ENCODE peak calls at places on chromosomes 11 and 22, in six cellular contexts. D, I, X, W, G and C are unnamed samples.

GRCh38 chr11:48110509-48110766 is 106.2 kb upstream of the OR4B1 start:
- DNase-seq in D (no peak), I (no peak), X (no peak), W (no peak), G (no peak), C (no peak)

GRCh38 chr11:114972105-114972504 is 293.8 kb downstream of the NXPE2 start:
- DNase-seq in D (no peak), I (no peak), X (no peak), W (no peak), G (no peak), C (no peak)

GRCh38 chr11:119196833-119197483 is 9.2 kb upstream of the CBL start:
- DNase-seq in D (peak), I (peak), X (no peak), W (peak), G (peak), C (peak)

GRCh38 chr22:39183991-39184585 is 31.6 kb upstream of the CBX7 start:
- DNase-seq in D (peak), I (no peak), X (no peak), W (peak), G (peak), C (no peak)

GRCh38 chr11:34492806-34493414 is 20.7 kb downstream of the ELF5 start:
- DNase-seq in D (no peak), I (no peak), X (no peak), W (peak), G (peak), C (no peak)

GRCh38 chr11:82999232-82999631 is 72.5 kb downstream of the RAB30 start:
- DNase-seq in D (no peak), I (no peak), X (no peak), W (no peak), G (no peak), C (no peak)

GRCh38 chr22:44590291-44590690 is 92.3 kb upstream of the RTL6 start:
- DNase-seq in D (no peak), I (no peak), X (no peak), W (no peak), G (no peak), C (no peak)

GRCh38 chr22:22378446-22379415 is 129.8 kb downstream of the ZNF280B start:
- DNase-seq in D (no peak), I (no peak), X (no peak), W (no peak), G (no peak), C (no peak)

GRCh38 chr11:11978792-11979486 is 29.5 kb downstream of the DKK3 start:
- DNase-seq in D (peak), I (no peak), X (no peak), W (peak), G (peak), C (no peak)

GRCh38 chr11:79054636-79055035 is 386.2 kb downstream of the TENM4 start:
- DNase-seq in D (no peak), I (peak), X (no peak), W (peak), G (peak), C (no peak)

GRCh38 chr11:106173291-106173690 is 95.8 kb downstream of the AASDHPPT start:
- DNase-seq in D (no peak), I (no peak), X (no peak), W (no peak), G (no peak), C (no peak)

GRCh38 chr22:25359601-25360261 is 140.3 kb downstream of the CRYBB2 start:
- DNase-seq in D (peak), I (no peak), X (no peak), W (no peak), G (no peak), C (no peak)

GRCh38 chr22:25360411-25360810 is 141.0 kb downstream of the CRYBB2 start:
- DNase-seq in D (peak), I (no peak), X (no peak), W (no peak), G (no peak), C (no peak)

GRCh38 chr22:25358421-25359170 is 139.2 kb downstream of the CRYBB2 start:
- DNase-seq in D (peak), I (no peak), X (no peak), W (no peak), G (no peak), C (no peak)

GRCh38 chr22:25357056-25357455 is 137.6 kb downstream of the CRYBB2 start:
- DNase-seq in D (peak), I (no peak), X (no peak), W (no peak), G (no peak), C (no peak)

GRCh38 chr22:25357606-25358420 is 138.4 kb downstream of the CRYBB2 start:
- DNase-seq in D (peak), I (no peak), X (no peak), W (no peak), G (no peak), C (no peak)
- TF ChIP-seq CTCF in D (no peak), I (no peak), X (no peak), W (no peak), G (no peak), C (no peak)

GRCh38 chr11:75637998-75638397 is 30.8 kb downstream of the MAP6 start:
- DNase-seq in D (no peak), I (no peak), X (no peak), W (no peak), G (no peak), C (no peak)
- H3K4me3 ChIP-seq in D (no peak), I (no peak), X (no peak), W (no peak), G (no peak), C (no peak)

DNA sequence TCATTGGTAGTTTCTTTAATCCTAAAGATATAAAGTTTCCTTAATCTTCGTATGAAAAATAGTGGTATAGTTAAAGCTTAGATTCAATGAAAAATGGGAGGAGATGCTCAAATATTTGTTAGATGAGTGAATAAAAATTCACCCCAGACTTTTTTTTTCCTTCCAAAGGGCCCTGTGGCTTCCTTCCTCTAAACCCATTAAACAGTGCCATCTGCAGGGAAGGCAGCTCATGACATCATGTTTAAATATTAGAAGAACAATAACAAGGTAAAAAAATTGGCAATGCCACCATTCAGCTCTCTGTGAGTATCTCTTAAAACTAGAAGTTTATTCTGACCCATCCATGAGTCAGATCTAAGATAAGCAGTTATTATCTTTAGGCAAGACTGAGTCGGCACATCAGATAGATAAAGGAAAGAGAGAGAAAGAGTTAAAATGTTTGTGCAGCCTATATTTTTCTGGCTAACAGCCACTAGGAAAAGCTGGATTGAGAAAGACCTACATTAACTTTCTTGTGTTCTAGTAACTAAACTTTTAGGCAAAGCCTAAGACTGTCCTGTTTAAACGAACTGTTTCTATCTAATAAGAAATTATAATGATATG is 19.1 kb upstream of the OOSP1 start:
- DNase-seq in D (no peak), I (no peak), X (no peak), W (peak), G (peak), C (no peak)
- TF ChIP-seq CTCF in D (peak), I (no peak), X (no peak), W (peak), G (peak), C (peak)

GRCh38 chr11:19377855-19378254 is 137.1 kb upstream of the E2F8 start:
- DNase-seq in D (no peak), I (no peak), X (no peak), W (no peak), G (no peak), C (no peak)

GRCh38 chr11:19382131-19382611 is 141.4 kb upstream of the E2F8 start:
- DNase-seq in D (no peak), I (no peak), X (no peak), W (no peak), G (peak), C (no peak)

GRCh38 chr11:19379465-19379864 is 138.7 kb upstream of the E2F8 start:
- DNase-seq in D (no peak), I (no peak), X (no peak), W (peak), G (peak), C (no peak)

GRCh38 chr11:19378814-19379213 is 138.1 kb upstream of the E2F8 start:
- DNase-seq in D (no peak), I (no peak), X (no peak), W (peak), G (peak), C (no peak)

GRCh38 chr11:19380375-19380774 is 139.6 kb upstream of the E2F8 start:
- DNase-seq in D (no peak), I (no peak), X (no peak), W (peak), G (peak), C (no peak)
- H3K4me3 ChIP-seq in D (no peak), I (no peak), X (no peak), W (no peak), G (no peak), C (no peak)

DNA sequence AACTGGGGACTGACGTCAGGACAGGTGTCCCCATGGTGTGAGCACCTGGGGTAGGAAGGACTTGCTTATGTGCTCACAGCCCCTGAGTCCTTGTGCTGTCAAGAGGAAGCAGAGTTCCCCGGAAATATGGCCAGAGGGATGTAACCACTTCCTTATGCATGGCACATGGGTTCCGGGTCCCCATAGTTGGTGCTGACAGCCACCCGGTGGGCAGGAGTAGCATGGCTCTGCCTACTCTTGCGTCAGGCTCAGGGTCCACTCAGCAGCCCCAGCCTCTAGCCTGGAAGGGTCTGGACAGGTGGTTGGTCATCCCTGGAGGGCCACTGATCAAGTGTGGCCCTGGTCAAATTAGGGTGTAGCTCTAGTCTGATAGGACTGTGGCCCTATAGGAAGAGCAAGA is 42.8 kb upstream of the CCND1 start:
- DNase-seq in D (no peak), I (no peak), X (no peak), W (peak), G (no peak), C (no peak)
- TF ChIP-seq CTCF in D (peak), I (no peak), X (no peak), W (no peak), G (peak), C (peak)

DNA sequence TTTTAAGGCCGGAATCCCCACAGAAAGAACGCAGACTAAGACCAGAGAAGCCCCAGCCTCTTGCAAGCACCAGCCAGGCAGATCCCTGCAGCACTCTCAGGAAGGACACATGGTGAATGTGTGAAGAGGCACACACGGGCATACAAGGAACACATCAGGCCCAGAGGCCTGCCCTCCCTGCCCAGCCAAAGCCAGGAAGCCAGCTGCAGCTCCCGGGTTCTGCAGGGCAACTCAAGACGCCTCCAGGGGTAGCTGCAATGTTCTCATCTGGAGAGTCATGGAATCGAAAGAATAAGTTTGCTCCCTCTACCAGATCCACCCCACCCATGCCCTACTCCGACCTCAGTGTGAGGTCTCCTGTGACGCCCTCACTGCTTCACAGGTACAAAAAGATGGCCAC is 2.3 kb downstream of the DGCR2 start:
- DNase-seq in D (no peak), I (no peak), X (no peak), W (no peak), G (no peak), C (no peak)
- H3K4me3 ChIP-seq in D (no peak), I (no peak), X (no peak), W (no peak), G (no peak), C (no peak)

DNA sequence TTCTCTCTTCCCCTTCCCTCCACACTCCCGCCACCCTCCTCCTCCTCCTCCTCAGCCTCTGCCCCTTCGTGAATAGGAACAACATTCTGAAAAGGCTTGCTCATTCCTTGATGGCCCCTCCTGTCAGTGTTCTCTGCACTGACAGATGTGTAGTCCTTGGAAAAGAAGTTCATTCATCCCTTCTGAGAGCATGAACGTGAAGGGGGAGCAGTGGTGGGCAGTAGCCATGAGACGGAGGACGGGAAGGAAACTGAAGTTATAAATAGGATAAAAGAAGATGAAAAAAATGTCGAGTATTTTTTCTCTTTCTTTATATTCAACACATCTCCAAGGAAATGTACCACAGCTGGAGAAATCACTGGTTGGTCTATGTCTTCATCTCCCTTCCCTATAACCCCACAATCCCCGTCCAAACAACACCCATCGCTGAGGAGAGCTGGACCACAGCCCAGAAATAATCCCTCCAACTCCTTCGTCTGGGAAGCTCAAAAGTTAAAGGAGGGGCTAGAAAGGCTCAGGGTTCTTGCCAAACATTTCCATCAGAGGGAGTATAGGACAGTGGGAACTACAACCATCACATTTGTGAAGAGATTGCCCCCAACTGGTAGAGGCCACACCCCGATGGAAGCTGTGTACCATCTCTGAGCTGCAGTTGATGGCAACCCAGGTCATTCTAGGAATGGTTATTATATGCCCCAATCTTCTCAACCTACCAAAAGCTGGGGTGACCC is 33.5 kb downstream of the ETS1 start:
- DNase-seq in D (no peak), I (no peak), X (no peak), W (peak), G (peak), C (peak)
- TF ChIP-seq CTCF in D (peak), I (peak), X (no peak), W (peak), G (peak), C (peak)

GRCh38 chr22:29003975-29004646 is 57.5 kb downstream of the C22orf31 start:
- DNase-seq in D (no peak), I (no peak), X (no peak), W (no peak), G (no peak), C (no peak)
- H3K4me3 ChIP-seq in D (no peak), I (no peak), X (no peak), W (no peak), G (no peak), C (no peak)

GRCh38 chr22:37824674-37825641 is 1.8 kb downstream of the GALR3 start:
- DNase-seq in D (no peak), I (no peak), X (no peak), W (no peak), G (no peak), C (no peak)
- TF ChIP-seq CTCF in D (no peak), I (no peak), X (no peak), W (no peak), G (no peak), C (no peak)

GRCh38 chr11:111601979-111602864 is at the start of gene SIK2:
- DNase-seq in D (peak), I (peak), X (peak), W (peak), G (peak), C (peak)

GRCh38 chr11:111604392-111605009 is 2.3 kb downstream of the SIK2 start:
- DNase-seq in D (no peak), I (no peak), X (no peak), W (peak), G (peak), C (no peak)

GRCh38 chr11:111603633-111604130 is 1.4 kb downstream of the SIK2 start:
- DNase-seq in D (no peak), I (no peak), X (no peak), W (peak), G (peak), C (no peak)

GRCh38 chr11:111602865-111603632 is 800 bp downstream of the SIK2 start:
- DNase-seq in D (no peak), I (no peak), X (no peak), W (peak), G (peak), C (no peak)

DNA sequence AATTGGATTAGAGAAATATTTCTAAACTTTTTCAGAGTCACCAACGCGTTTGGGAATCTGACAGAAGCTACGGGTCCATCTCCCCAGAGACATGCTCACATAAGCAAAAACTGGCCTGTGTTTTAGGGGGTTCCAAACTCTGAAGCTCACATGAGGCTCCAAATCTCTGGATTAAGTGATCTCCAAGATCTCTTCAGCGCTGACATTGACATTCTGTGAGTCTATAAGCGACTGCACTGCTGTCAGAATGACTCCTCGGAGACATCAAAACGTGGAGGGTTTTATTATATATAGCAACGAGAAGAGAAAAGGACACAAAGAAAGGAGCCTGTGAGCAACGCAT is 642 bp upstream of the SIK2 start:
- DNase-seq in D (no peak), I (no peak), X (no peak), W (no peak), G (no peak), C (no peak)
- H3K4me3 ChIP-seq in D (peak), I (peak), X (peak), W (peak), G (peak), C (peak)